ENCODE peak calls at places on chromosome 15, in nine cellular contexts. One of them, this sample, is unnamed.
A peak's percentile ranks its signal among the peaks of the same experiment; 100 is the strongest.

GRCh38 chr15:81303241-81304225 is 20.4 kb downstream of the STARD5 start:
- DNase-seq in cardiac muscle cell: no peak
- DNase-seq in upper lobe of left lung: no peak
- DNase-seq in ovary: no peak
- DNase-seq in lower lobe of right lung: no peak
- DNase-seq in breast epithelium: no peak
- DNase-seq in tibial nerve: no peak
- DNase-seq in PC-3: no peak
- DNase-seq in tibial artery: no peak
- DNase-seq in this sample: no peak

GRCh38 chr15:60299452-60300047 is 98.2 kb downstream of the ANXA2 start:
- DNase-seq in cardiac muscle cell: no peak
- DNase-seq in upper lobe of left lung: peak; percentile 31
- DNase-seq in ovary: peak; percentile 27
- DNase-seq in lower lobe of right lung: no peak
- DNase-seq in breast epithelium: peak; percentile 61
- DNase-seq in tibial nerve: no peak
- DNase-seq in PC-3: peak; percentile 13
- DNase-seq in tibial artery: no peak
- DNase-seq in this sample: no peak

GRCh38 chr15:65470866-65471265 is 46.6 kb downstream of the DPP8 start:
- DNase-seq in cardiac muscle cell: no peak
- DNase-seq in upper lobe of left lung: no peak
- DNase-seq in ovary: no peak
- DNase-seq in lower lobe of right lung: no peak
- DNase-seq in breast epithelium: no peak
- DNase-seq in tibial nerve: no peak
- DNase-seq in PC-3: no peak
- DNase-seq in tibial artery: no peak
- DNase-seq in this sample: no peak

GRCh38 chr15:67922971-67923646 is 83.3 kb upstream of the RNU6-1 start:
- DNase-seq in cardiac muscle cell: no peak
- DNase-seq in upper lobe of left lung: no peak
- DNase-seq in ovary: no peak
- DNase-seq in lower lobe of right lung: no peak
- DNase-seq in breast epithelium: no peak
- DNase-seq in tibial nerve: no peak
- DNase-seq in PC-3: no peak
- DNase-seq in tibial artery: no peak
- DNase-seq in this sample: no peak

GRCh38 chr15:64693134-64693533 is 82.3 kb downstream of the RBPMS2 start:
- DNase-seq in cardiac muscle cell: no peak
- DNase-seq in upper lobe of left lung: peak; percentile 53
- DNase-seq in ovary: no peak
- DNase-seq in lower lobe of right lung: no peak
- DNase-seq in breast epithelium: peak; percentile 51
- DNase-seq in tibial nerve: peak; percentile 28
- DNase-seq in PC-3: peak; percentile 45
- DNase-seq in tibial artery: peak; percentile 66
- DNase-seq in this sample: peak; percentile 22

GRCh38 chr15:63422891-63423290 is 41.2 kb upstream of the CA12 start:
- DNase-seq in cardiac muscle cell: no peak
- DNase-seq in upper lobe of left lung: no peak
- DNase-seq in ovary: no peak
- DNase-seq in lower lobe of right lung: no peak
- DNase-seq in breast epithelium: no peak
- DNase-seq in tibial nerve: no peak
- DNase-seq in PC-3: no peak
- DNase-seq in tibial artery: no peak
- DNase-seq in this sample: no peak

GRCh38 chr15:58457466-58457965 is 25.7 kb downstream of the LIPC start:
- DNase-seq in cardiac muscle cell: no peak
- DNase-seq in upper lobe of left lung: no peak
- DNase-seq in ovary: no peak
- DNase-seq in lower lobe of right lung: no peak
- DNase-seq in breast epithelium: no peak
- DNase-seq in tibial nerve: no peak
- DNase-seq in PC-3: peak; percentile 91
- DNase-seq in tibial artery: no peak
- DNase-seq in this sample: no peak

GRCh38 chr15:63474810-63475316 is 29.5 kb upstream of the USP3 start:
- DNase-seq in cardiac muscle cell: no peak
- DNase-seq in upper lobe of left lung: peak; percentile 67
- DNase-seq in ovary: no peak
- DNase-seq in lower lobe of right lung: peak; percentile 65
- DNase-seq in breast epithelium: no peak
- DNase-seq in tibial nerve: no peak
- DNase-seq in PC-3: peak; percentile 32
- DNase-seq in tibial artery: no peak
- DNase-seq in this sample: no peak

GRCh38 chr15:48449734-48450133 is 118.5 kb downstream of the DUT start:
- DNase-seq in cardiac muscle cell: no peak
- DNase-seq in upper lobe of left lung: no peak
- DNase-seq in ovary: no peak
- DNase-seq in lower lobe of right lung: no peak
- DNase-seq in breast epithelium: no peak
- DNase-seq in tibial nerve: no peak
- DNase-seq in PC-3: no peak
- DNase-seq in tibial artery: no peak
- DNase-seq in this sample: no peak

GRCh38 chr15:35657679-35658201 is 111.8 kb upstream of the DPH6 start:
- DNase-seq in cardiac muscle cell: no peak
- DNase-seq in upper lobe of left lung: no peak
- DNase-seq in ovary: no peak
- DNase-seq in lower lobe of right lung: no peak
- DNase-seq in breast epithelium: no peak
- DNase-seq in tibial nerve: no peak
- DNase-seq in PC-3: peak; percentile 47
- DNase-seq in tibial artery: no peak
- DNase-seq in this sample: no peak

GRCh38 chr15:30956216-30956803 is 35.1 kb downstream of the MTMR10 start:
- DNase-seq in cardiac muscle cell: no peak
- DNase-seq in upper lobe of left lung: no peak
- DNase-seq in ovary: no peak
- DNase-seq in lower lobe of right lung: no peak
- DNase-seq in breast epithelium: no peak
- DNase-seq in tibial nerve: no peak
- DNase-seq in PC-3: no peak
- DNase-seq in tibial artery: no peak
- DNase-seq in this sample: no peak

GRCh38 chr15:39641187-39641889 is 60.5 kb downstream of the THBS1 start:
- DNase-seq in cardiac muscle cell: no peak
- DNase-seq in upper lobe of left lung: no peak
- DNase-seq in ovary: no peak
- DNase-seq in lower lobe of right lung: no peak
- DNase-seq in breast epithelium: no peak
- DNase-seq in tibial nerve: no peak
- DNase-seq in PC-3: peak; percentile 89
- DNase-seq in tibial artery: no peak
- DNase-seq in this sample: no peak

GRCh38 chr15:40506964-40507571 is 36.3 kb downstream of the CHST14 start:
- DNase-seq in cardiac muscle cell: peak; percentile 91
- DNase-seq in upper lobe of left lung: peak; percentile 78
- DNase-seq in ovary: peak; percentile 90
- DNase-seq in lower lobe of right lung: peak; percentile 78
- DNase-seq in breast epithelium: peak; percentile 64
- DNase-seq in tibial nerve: peak; percentile 41
- DNase-seq in PC-3: peak; percentile 87
- DNase-seq in tibial artery: peak; percentile 63
- DNase-seq in this sample: no peak

GRCh38 chr15:75456710-75457109 is 5.2 kb upstream of the SIN3A start:
- DNase-seq in cardiac muscle cell: no peak
- DNase-seq in upper lobe of left lung: peak; percentile 26
- DNase-seq in ovary: no peak
- DNase-seq in lower lobe of right lung: no peak
- DNase-seq in breast epithelium: no peak
- DNase-seq in tibial nerve: no peak
- DNase-seq in PC-3: no peak
- DNase-seq in tibial artery: no peak
- DNase-seq in this sample: no peak

DNA sequence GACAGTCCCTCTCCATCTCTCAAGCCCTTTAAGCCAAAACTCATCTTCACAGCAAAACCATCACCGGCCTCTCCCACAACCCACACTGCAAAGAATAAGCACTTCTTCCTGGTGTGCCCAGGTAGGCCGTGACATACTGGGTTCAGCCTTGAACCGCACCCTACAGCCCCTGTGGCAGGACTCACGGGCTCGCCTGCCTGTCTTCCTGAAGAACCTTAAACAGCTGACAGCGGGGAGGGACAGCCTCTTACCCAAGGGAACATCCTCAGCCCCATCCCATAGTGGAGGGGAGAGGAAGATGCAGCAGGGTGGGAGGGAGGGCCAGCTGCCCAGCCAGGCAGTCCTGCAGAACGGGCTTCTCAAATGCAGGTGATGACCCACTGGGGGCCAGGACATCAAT is 40.2 kb downstream of the TBC1D2B start:
- DNase-seq in cardiac muscle cell: no peak
- DNase-seq in upper lobe of left lung: no peak
- DNase-seq in ovary: no peak
- DNase-seq in lower lobe of right lung: no peak
- DNase-seq in breast epithelium: no peak
- DNase-seq in tibial nerve: no peak
- DNase-seq in PC-3: no peak
- DNase-seq in tibial artery: no peak
- DNase-seq in this sample: no peak
- H3K4me1 ChIP-seq in cardiac muscle cell: peaks cover 25% of the 10 kb centered on the region
- H3K4me1 ChIP-seq in upper lobe of left lung: peaks cover 76% of the 10 kb centered on the region
- H3K4me1 ChIP-seq in ovary: peaks cover 9% of the 10 kb centered on the region
- H3K4me1 ChIP-seq in lower lobe of right lung: peaks cover 83% of the 10 kb centered on the region
- H3K4me1 ChIP-seq in breast epithelium: no peaks in the 10 kb centered on the region
- H3K4me1 ChIP-seq in tibial nerve: peaks cover 49% of the 10 kb centered on the region
- H3K4me1 ChIP-seq in PC-3: no peaks in the 10 kb centered on the region
- H3K4me1 ChIP-seq in tibial artery: peaks cover 34% of the 10 kb centered on the region
- H3K4me1 ChIP-seq in this sample: peaks cover 17% of the 10 kb centered on the region

GRCh38 chr15:90617668-90618097 is 88.0 kb downstream of the CRTC3 start:
- DNase-seq in cardiac muscle cell: no peak
- DNase-seq in upper lobe of left lung: no peak
- DNase-seq in ovary: no peak
- DNase-seq in lower lobe of right lung: no peak
- DNase-seq in breast epithelium: no peak
- DNase-seq in tibial nerve: peak; percentile 31
- DNase-seq in PC-3: no peak
- DNase-seq in tibial artery: no peak
- DNase-seq in this sample: no peak

GRCh38 chr15:90620379-90621134 is 90.8 kb downstream of the CRTC3 start:
- DNase-seq in cardiac muscle cell: no peak
- DNase-seq in upper lobe of left lung: no peak
- DNase-seq in ovary: no peak
- DNase-seq in lower lobe of right lung: peak; percentile 58
- DNase-seq in breast epithelium: no peak
- DNase-seq in tibial nerve: no peak
- DNase-seq in PC-3: no peak
- DNase-seq in tibial artery: no peak
- DNase-seq in this sample: no peak

GRCh38 chr15:90619939-90620338 is 90.2 kb downstream of the CRTC3 start:
- DNase-seq in cardiac muscle cell: no peak
- DNase-seq in upper lobe of left lung: no peak
- DNase-seq in ovary: no peak
- DNase-seq in lower lobe of right lung: no peak
- DNase-seq in breast epithelium: no peak
- DNase-seq in tibial nerve: no peak
- DNase-seq in PC-3: no peak
- DNase-seq in tibial artery: no peak
- DNase-seq in this sample: no peak

GRCh38 chr15:90618330-90619136 is 88.8 kb downstream of the CRTC3 start:
- DNase-seq in cardiac muscle cell: no peak
- DNase-seq in upper lobe of left lung: no peak
- DNase-seq in ovary: no peak
- DNase-seq in lower lobe of right lung: no peak
- DNase-seq in breast epithelium: no peak
- DNase-seq in tibial nerve: no peak
- DNase-seq in PC-3: no peak
- DNase-seq in tibial artery: no peak
- DNase-seq in this sample: no peak

GRCh38 chr15:90619468-90619867 is 89.7 kb downstream of the CRTC3 start:
- DNase-seq in cardiac muscle cell: no peak
- DNase-seq in upper lobe of left lung: no peak
- DNase-seq in ovary: no peak
- DNase-seq in lower lobe of right lung: no peak
- DNase-seq in breast epithelium: no peak
- DNase-seq in tibial nerve: no peak
- DNase-seq in PC-3: no peak
- DNase-seq in tibial artery: no peak
- DNase-seq in this sample: no peak
- H3K4me3 ChIP-seq in cardiac muscle cell: no peak overlapping the region
- H3K4me3 ChIP-seq in upper lobe of left lung: no peak overlapping the region
- H3K4me3 ChIP-seq in ovary: no peak overlapping the region
- H3K4me3 ChIP-seq in lower lobe of right lung: no peak overlapping the region
- H3K4me3 ChIP-seq in breast epithelium: no peak overlapping the region
- H3K4me3 ChIP-seq in tibial nerve: no peak overlapping the region
- H3K4me3 ChIP-seq in PC-3: no peak overlapping the region
- H3K4me3 ChIP-seq in tibial artery: no peak overlapping the region
- H3K4me3 ChIP-seq in this sample: no peak overlapping the region

DNA sequence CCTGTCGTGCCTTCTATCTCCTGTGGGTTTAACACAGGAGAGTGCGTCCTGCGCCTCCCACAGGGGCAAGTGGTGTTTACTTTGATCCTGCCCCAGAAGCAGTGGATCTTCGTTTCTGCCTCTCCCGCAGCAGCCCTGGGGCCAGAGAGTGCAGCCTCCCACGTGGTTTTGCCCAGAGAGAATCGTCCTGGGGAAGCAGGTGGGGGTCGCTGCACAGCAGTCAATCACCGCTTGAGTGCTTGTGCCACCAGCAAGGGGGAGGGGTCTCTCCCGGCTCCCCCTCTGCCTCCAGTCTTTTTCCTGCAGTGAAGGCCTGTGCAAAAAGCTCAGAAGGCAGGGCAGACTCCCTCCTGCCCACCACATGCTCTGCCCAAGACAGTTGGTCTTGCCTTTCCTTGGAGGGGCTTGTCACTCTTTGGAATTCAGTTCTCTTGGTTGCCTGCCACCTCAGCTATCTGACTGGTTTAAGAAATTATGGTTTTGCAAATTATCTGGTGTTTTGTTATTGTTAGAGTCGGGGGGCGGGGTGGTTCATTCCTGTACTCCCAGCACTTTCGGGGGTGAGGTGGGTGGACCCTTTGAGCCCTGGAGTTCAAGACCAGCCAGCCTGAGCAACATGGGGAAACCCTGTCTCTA is 26.9 kb downstream of the STOML1 start:
- DNase-seq in cardiac muscle cell: peak; percentile 48
- DNase-seq in upper lobe of left lung: peak; percentile 10
- DNase-seq in ovary: peak; percentile 25
- DNase-seq in lower lobe of right lung: no peak
- DNase-seq in breast epithelium: no peak
- DNase-seq in tibial nerve: no peak
- DNase-seq in PC-3: no peak
- DNase-seq in tibial artery: no peak
- DNase-seq in this sample: no peak
- TF ChIP-seq CTCF in cardiac muscle cell: no peak
- TF ChIP-seq CTCF in upper lobe of left lung: no peak
- TF ChIP-seq CTCF in ovary: no peak
- TF ChIP-seq CTCF in lower lobe of right lung: no peak
- TF ChIP-seq CTCF in breast epithelium: no peak
- TF ChIP-seq CTCF in tibial nerve: peak; percentile 32
- TF ChIP-seq CTCF in PC-3: peak; percentile 14
- TF ChIP-seq CTCF in tibial artery: no peak
- TF ChIP-seq CTCF in this sample: peak; percentile 5

DNA sequence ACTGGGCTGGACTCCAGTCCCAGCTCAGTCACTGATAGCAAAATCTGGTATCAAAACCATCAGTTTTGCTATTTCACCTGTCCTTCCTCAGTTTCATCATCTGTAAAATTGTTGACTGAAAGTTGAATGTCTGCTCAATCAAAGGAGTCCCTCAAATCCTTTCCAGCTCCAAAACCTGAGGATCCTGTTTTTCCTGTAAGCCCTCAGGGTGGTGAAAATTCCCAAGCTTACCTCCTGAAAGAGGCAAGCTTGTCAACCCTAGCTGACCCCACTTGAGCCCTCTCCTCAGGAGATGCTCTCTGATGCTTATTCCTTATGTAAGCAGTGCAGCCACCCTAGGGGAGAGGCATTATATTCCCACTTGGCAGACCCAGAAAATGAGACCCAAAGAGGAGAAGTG is 82.6 kb downstream of the HMG20A start:
- DNase-seq in cardiac muscle cell: no peak
- DNase-seq in upper lobe of left lung: no peak
- DNase-seq in ovary: no peak
- DNase-seq in lower lobe of right lung: no peak
- DNase-seq in breast epithelium: no peak
- DNase-seq in tibial nerve: no peak
- DNase-seq in PC-3: peak; percentile 53
- DNase-seq in tibial artery: no peak
- DNase-seq in this sample: no peak
- H3K4me1 ChIP-seq in cardiac muscle cell: peaks cover 14% of the 10 kb centered on the region
- H3K4me1 ChIP-seq in upper lobe of left lung: peaks cover 33% of the 10 kb centered on the region
- H3K4me1 ChIP-seq in ovary: peaks cover 19% of the 10 kb centered on the region
- H3K4me1 ChIP-seq in lower lobe of right lung: peaks cover 53% of the 10 kb centered on the region
- H3K4me1 ChIP-seq in breast epithelium: peaks cover 12% of the 10 kb centered on the region
- H3K4me1 ChIP-seq in tibial nerve: peaks cover 35% of the 10 kb centered on the region
- H3K4me1 ChIP-seq in PC-3: peaks cover 24% of the 10 kb centered on the region
- H3K4me1 ChIP-seq in tibial artery: peaks cover 39% of the 10 kb centered on the region
- H3K4me1 ChIP-seq in this sample: peaks cover 25% of the 10 kb centered on the region

This sample was measured in thoracic aorta.